ENCODE peak calls at places on chromosomes 2 and 18, in five cellular contexts. F is HTR-8/SVneo; M is activated CD4-positive, alpha-beta T cell treated with anti-CD3 and anti-CD28 coated beads, Interleukin-2, amount 10 ng/mL, durations not matched to agents 24 days and 14 days; H is NCI-H1092 treated with DMSO at 0.1 percent for 48 hours; S is astrocyte of the spinal cord. Y is an unnamed sample.

GRCh38 chr2:75600418-75601088 is 39.8 kb upstream of the EVA1A start:
- DNase-seq in M (peak), H (no peak), S (no peak), F (no peak), Y (no peak)

GRCh38 chr18:61475931-61476330 is 142.7 kb downstream of the CDH20 start:
- DNase-seq in S (no peak), F (no peak), H (no peak), M (no peak), Y (no peak)

GRCh38 chr18:42798606-42799005 is 316.9 kb downstream of the RIT2 start:
- DNase-seq in M (no peak), F (no peak), S (no peak), H (no peak), Y (peak)

GRCh38 chr18:79484661-79485621 is 89.2 kb downstream of the NFATC1 start:
- DNase-seq in F (peak), H (no peak), M (no peak), S (peak), Y (peak)

GRCh38 chr2:7835693-7836680 is 845.9 kb upstream of the ID2 start:
- DNase-seq in F (no peak), S (peak), M (peak), H (peak), Y (peak)

GRCh38 chr2:129331638-129332037 is 647.8 kb upstream of the RAB6C start:
- DNase-seq in M (no peak), S (no peak), H (no peak), F (no peak), Y (no peak)

GRCh38 chr2:42040643-42041277 is 7.1 kb upstream of the PKDCC start:
- DNase-seq in H (no peak), F (no peak), S (no peak), M (no peak), Y (no peak)

GRCh38 chr2:174024524-174025270 is 59.5 kb upstream of the SP3 start:
- DNase-seq in M (no peak), S (peak), F (no peak), H (no peak), Y (no peak)

GRCh38 chr18:44709297-44710117 is 28.8 kb downstream of the SETBP1 start:
- DNase-seq in F (no peak), H (no peak), M (no peak), S (no peak), Y (no peak)

GRCh38 chr2:239594772-239595608 is 194.2 kb upstream of the HDAC4 start:
- DNase-seq in S (no peak), M (no peak), H (no peak), F (no peak), Y (no peak)

GRCh38 chr2:216553093-216553478 is 54.4 kb downstream of the RPL37A start:
- DNase-seq in S (peak), F (no peak), M (no peak), H (no peak), Y (no peak)

GRCh38 chr2:107785756-107786155 is 40.9 kb upstream of the RGPD4 start:
- DNase-seq in H (no peak), F (no peak), S (no peak), M (no peak), Y (no peak)

GRCh38 chr2:47536696-47537095 is 133.7 kb downstream of the MSH2 start:
- DNase-seq in F (no peak), M (no peak), H (no peak), S (no peak), Y (no peak)

GRCh38 chr2:108588070-108588668 is 53.9 kb downstream of the LIMS1 start:
- DNase-seq in S (no peak), M (no peak), H (no peak), F (no peak), Y (no peak)

GRCh38 chr2:216210711-216211131 is 101.6 kb downstream of the XRCC5 start:
- DNase-seq in H (no peak), M (peak), F (no peak), S (peak), Y (no peak)

GRCh38 chr18:9008709-9009635 is 93.5 kb upstream of the NDUFV2 start:
- DNase-seq in S (no peak), H (no peak), M (no peak), F (no peak), Y (no peak)

Y was measured in NCI-H146.